ENCODE peak calls at places on chromosomes 11 and 22, in eight cellular contexts. L is non-pigmented ciliary epithelial cell, F is NCI-H1092, H is RWPE1, U is iPS-NIHi11, S is heart right ventricle, N is HL-60, M is activated T-cell treated with anti-CD3 and anti-CD28 coated beads for 48 hours. E is an unnamed sample.

GRCh38 chr11:108616549-108616948 is 23.0 kb upstream of the EXPH5 start:
- DNase-seq in L (peak), F (no peak), H (peak), U (no peak), S (no peak), N (no peak), M (no peak), E (no peak)

GRCh38 chr22:29907753-29908515 is 25.0 kb downstream of the MTMR3 start:
- DNase-seq in L (peak), F (peak), H (peak), U (peak), S (peak), N (peak), M (no peak), E (no peak)

GRCh38 chr22:41650229-41650628 is 29.1 kb downstream of the XRCC6 start:
- DNase-seq in L (no peak), F (no peak), H (no peak), U (no peak), S (no peak), N (no peak), M (no peak), E (no peak)

GRCh38 chr11:375065-376025 is 6.0 kb downstream of the B4GALNT4 start:
- DNase-seq in L (no peak), F (no peak), H (no peak), U (no peak), S (no peak), N (no peak), M (no peak), E (no peak)

GRCh38 chr11:116901211-116901610 is 63.8 kb upstream of the APOA1 start:
- DNase-seq in L (no peak), F (no peak), H (no peak), U (no peak), S (peak), N (no peak), M (no peak), E (no peak)

GRCh38 chr11:68655406-68655805 is 28.9 kb upstream of the GAL start:
- DNase-seq in L (no peak), F (no peak), H (no peak), U (no peak), S (no peak), N (no peak), M (no peak), E (no peak)

GRCh38 chr11:78150346-78150745 is 10.9 kb upstream of the ALG8 start:
- DNase-seq in L (no peak), F (no peak), H (no peak), U (no peak), S (no peak), N (no peak), M (no peak), E (no peak)

GRCh38 chr22:43828711-43829447 is 16.8 kb upstream of the EFCAB6 start:
- DNase-seq in L (no peak), F (no peak), H (no peak), U (peak), S (peak), N (no peak), M (no peak), E (no peak)

GRCh38 chr22:35904752-35905151 is 123.9 kb downstream of the RBFOX2 start:
- DNase-seq in L (no peak), F (no peak), H (no peak), U (no peak), S (no peak), N (no peak), M (no peak), E (no peak)

GRCh38 chr22:25111579-25112517 is 87.8 kb upstream of the CRYBB3 start:
- DNase-seq in L (no peak), F (no peak), H (no peak), U (peak), S (no peak), N (no peak), M (no peak), E (no peak)

GRCh38 chr11:2651826-2652237 is 48.0 kb downstream of the KCNQ1OT1 start:
- DNase-seq in L (no peak), F (no peak), H (no peak), U (no peak), S (no peak), N (no peak), M (no peak), E (no peak)

GRCh38 chr22:48918585-48919186 is 909.0 kb downstream of the BRD1 start:
- DNase-seq in L (no peak), F (peak), H (no peak), U (no peak), S (no peak), N (no peak), M (no peak), E (no peak)

GRCh38 chr11:134955281-134955680 is 543.2 kb upstream of the B3GAT1 start:
- DNase-seq in L (no peak), F (no peak), H (no peak), U (no peak), S (no peak), N (no peak), M (no peak), E (no peak)

GRCh38 chr11:126538071-126538470 is 182.6 kb downstream of the ST3GAL4 start:
- DNase-seq in L (no peak), F (no peak), H (no peak), U (no peak), S (no peak), N (no peak), M (no peak), E (no peak)

GRCh38 chr22:39513791-39514190 is 6.6 kb upstream of the ATF4 start:
- DNase-seq in L (no peak), F (no peak), H (no peak), U (no peak), S (no peak), N (no peak), M (no peak), E (no peak)

GRCh38 chr11:134536677-134537076 is 124.6 kb upstream of the B3GAT1 start:
- DNase-seq in L (no peak), F (no peak), H (no peak), U (no peak), S (peak), N (no peak), M (no peak), E (no peak)

GRCh38 chr11:119727523-119728081 is 1.4 kb downstream of the NECTIN1 start:
- DNase-seq in L (no peak), F (peak), H (no peak), U (peak), S (no peak), N (no peak), M (no peak), E (peak)

GRCh38 chr11:109971184-109971523 is 122.0 kb upstream of the ZC3H12C start:
- DNase-seq in L (peak), F (no peak), H (no peak), U (no peak), S (peak), N (no peak), M (no peak), E (no peak)

GRCh38 chr11:78325274-78325781 is 92.3 kb downstream of the GAB2 start:
- DNase-seq in L (no peak), F (no peak), H (no peak), U (no peak), S (no peak), N (no peak), M (no peak), E (peak)

GRCh38 chr22:22386602-22387385 is 121.7 kb downstream of the ZNF280B start:
- DNase-seq in L (no peak), F (peak), H (no peak), U (no peak), S (no peak), N (no peak), M (no peak), E (no peak)

GRCh38 chr22:43891360-43892182 is at the start of gene PNPLA5:
- DNase-seq in L (no peak), F (no peak), H (no peak), U (peak), S (no peak), N (no peak), M (peak), E (peak)

GRCh38 chr11:61972112-61972795 is 4.8 kb upstream of the FTH1 start:
- DNase-seq in L (peak), F (no peak), H (no peak), U (no peak), S (no peak), N (no peak), M (no peak), E (no peak)

GRCh38 chr11:2860636-2861035 is 24.9 kb downstream of the CDKN1C start:
- DNase-seq in L (no peak), F (no peak), H (peak), U (no peak), S (no peak), N (no peak), M (no peak), E (no peak)

GRCh38 chr11:78408619-78409018 is 9.0 kb downstream of the GAB2 start:
- DNase-seq in L (no peak), F (no peak), H (no peak), U (no peak), S (no peak), N (no peak), M (no peak), E (no peak)

GRCh38 chr11:117426297-117426685 is 98.6 kb downstream of the CEP164 start:
- DNase-seq in L (peak), F (peak), H (peak), U (peak), S (peak), N (no peak), M (peak), E (peak)

GRCh38 chr11:69492201-69492991 is 10.9 kb downstream of the LINC01488 start:
- DNase-seq in L (peak), F (no peak), H (no peak), U (no peak), S (no peak), N (no peak), M (no peak), E (no peak)

GRCh38 chr11:110797453-110797852 is 85.2 kb upstream of the ARHGAP20 start:
- DNase-seq in L (no peak), F (no peak), H (no peak), U (no peak), S (no peak), N (no peak), M (no peak), E (no peak)

GRCh38 chr11:107778839-107779517 is 67.1 kb upstream of the SLN start:
- DNase-seq in L (no peak), F (no peak), H (no peak), U (no peak), S (no peak), N (no peak), M (no peak), E (no peak)

GRCh38 chr11:8092587-8093424 is 11.8 kb downstream of the TUB start:
- DNase-seq in L (peak), F (peak), H (peak), U (peak), S (peak), N (peak), M (peak), E (peak)

GRCh38 chr11:72333657-72334056 is 89.7 kb upstream of the PHOX2A start:
- DNase-seq in L (no peak), F (no peak), H (no peak), U (peak), S (no peak), N (peak), M (no peak), E (peak)

GRCh38 chr11:9977554-9977953 is 313.7 kb downstream of the SWAP70 start:
- DNase-seq in L (no peak), F (no peak), H (no peak), U (no peak), S (no peak), N (no peak), M (no peak), E (no peak)

GRCh38 chr11:57318178-57318577 is 6.6 kb downstream of the TNKS1BP1 start:
- DNase-seq in L (no peak), F (no peak), H (no peak), U (no peak), S (peak), N (no peak), M (no peak), E (no peak)

E was measured in T-helper 2 cell treated with Interferon-gamma antibody and Interleukin-4, amounts not matched to agents 5 μg/mL and 100 μg/mL, for 36 hours.